ENCODE peak calls at places on chromosomes 16 and 17, in four cellular contexts. Y is astrocyte of the spinal cord, C is GM12865, G is colonic mucosa. V is an unnamed sample.

GRCh38 chr17:1907818-1908698 is 78.3 kb downstream of the RPA1 start:
- DNase-seq in C (peak), Y (peak), G (no peak), V (peak)

GRCh38 chr17:42133461-42134041 is 10.9 kb downstream of the HSPB9 start:
- DNase-seq in C (peak), Y (no peak), G (no peak), V (peak)

GRCh38 chr17:51721711-51722110 is 436.8 kb downstream of the CA10 start:
- DNase-seq in Y (no peak), G (no peak), C (no peak), V (no peak)

GRCh38 chr16:1163567-1164055 is 10.7 kb downstream of the CACNA1H start:
- DNase-seq in Y (peak), C (no peak), G (no peak), V (no peak)

GRCh38 chr17:17605747-17606083 is 14.2 kb upstream of the PEMT start:
- DNase-seq in C (peak), G (no peak), Y (no peak), V (no peak)

GRCh38 chr17:7293131-7293557 is 1.3 kb downstream of the YBX2 start:
- DNase-seq in C (no peak), Y (no peak), G (no peak), V (peak)

GRCh38 chr16:88482630-88483391 is 29.7 kb downstream of the ZFPM1 start:
- DNase-seq in G (no peak), Y (no peak), C (no peak), V (no peak)

GRCh38 chr17:28622186-28622585 is 8.2 kb upstream of the RSKR start:
- DNase-seq in C (no peak), G (no peak), Y (no peak), V (no peak)

GRCh38 chr17:1440921-1441320 is 15.1 kb downstream of the CRK start:
- DNase-seq in G (no peak), C (no peak), Y (no peak), V (no peak)

GRCh38 chr17:55959756-55960155 is 193.5 kb upstream of the ANKFN1 start:
- DNase-seq in G (no peak), C (no peak), Y (no peak), V (no peak)

GRCh38 chr17:77958716-77959215 is 263 bp downstream of the TNRC6C start:
- DNase-seq in G (no peak), C (no peak), Y (no peak), V (no peak)

GRCh38 chr17:48198950-48199541 is 91.5 kb downstream of the SNX11 start:
- DNase-seq in Y (no peak), C (peak), G (peak), V (no peak)

GRCh38 chr16:11224894-11225676 is 30.9 kb downstream of the SOCS1 start:
- DNase-seq in G (peak), C (peak), Y (no peak), V (peak)

GRCh38 chr17:50620848-50621247 is 13.8 kb upstream of the ABCC3 start:
- DNase-seq in C (no peak), Y (no peak), G (no peak), V (no peak)

GRCh38 chr17:8016632-8017424 is 14.4 kb downstream of the GUCY2D start:
- DNase-seq in G (peak), Y (peak), C (peak), V (peak)

DNA sequence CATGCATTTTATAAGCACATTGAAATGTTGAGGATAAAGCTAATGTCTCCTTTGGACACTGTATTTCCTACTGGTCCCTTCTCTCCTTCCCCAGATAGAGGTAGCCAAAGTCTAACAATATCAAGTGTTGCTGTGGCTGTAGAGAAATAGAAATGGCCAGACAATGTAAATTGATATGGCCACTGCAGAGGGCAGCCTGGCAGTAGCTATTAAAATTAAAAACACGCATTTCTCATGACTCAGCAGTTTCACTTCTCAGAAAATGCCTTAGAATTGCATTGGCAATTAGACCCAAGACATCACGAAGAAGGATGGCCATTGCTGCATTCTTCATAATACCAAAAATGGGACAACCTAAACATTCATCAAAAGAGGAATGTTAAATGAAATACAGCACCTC is 46.8 kb upstream of the MRTFB start:
- DNase-seq in Y (no peak), C (no peak), G (no peak), V (no peak)
- TF ChIP-seq CTCF in Y (no peak), C (no peak), G (no peak), V (no peak)

DNA sequence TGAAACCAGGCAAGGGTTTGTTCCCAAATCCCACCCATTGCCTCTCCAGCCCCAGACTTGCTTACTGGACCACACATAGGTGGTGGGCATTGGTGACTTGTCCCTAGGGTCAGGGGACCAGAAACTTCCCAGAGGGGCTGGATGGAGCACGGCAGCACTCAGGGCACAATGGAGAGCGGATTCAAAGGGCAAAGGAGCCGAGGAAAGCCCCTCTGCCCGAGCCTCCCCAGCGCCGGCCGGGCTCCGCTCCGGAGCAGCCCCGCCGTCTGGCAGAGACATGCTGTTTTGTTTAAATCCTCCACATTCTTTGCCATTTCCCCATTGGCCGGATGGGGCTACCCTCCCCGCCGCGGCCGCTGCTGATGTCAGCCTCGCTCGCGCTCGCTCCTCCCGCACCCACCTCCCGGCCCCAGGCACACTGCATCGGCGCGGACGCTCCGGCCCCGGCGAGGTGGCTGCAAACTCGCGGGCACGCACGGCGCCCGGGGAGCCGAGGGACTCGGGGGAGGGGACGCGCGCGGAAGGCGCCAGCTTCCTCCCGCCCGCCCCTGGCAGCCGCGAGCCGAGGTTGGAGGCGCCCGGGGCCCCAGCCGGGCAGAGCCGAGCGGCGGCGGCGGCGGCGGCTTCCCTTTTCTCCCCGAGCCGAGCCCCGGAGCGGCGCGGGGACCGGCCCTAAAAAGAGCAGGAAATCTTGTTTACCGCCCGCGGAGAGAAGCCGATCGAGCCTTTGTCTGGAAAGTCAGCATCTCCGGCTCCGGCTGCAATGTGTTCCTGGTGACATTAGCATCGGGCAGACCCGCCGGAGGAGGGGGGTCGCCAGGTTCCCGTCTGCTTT is at the start of gene PITPNC1:
- DNase-seq in G (peak), Y (peak), C (peak), V (peak)
- TF ChIP-seq CTCF in G (no peak), Y (no peak), C (peak), V (no peak)

DNA sequence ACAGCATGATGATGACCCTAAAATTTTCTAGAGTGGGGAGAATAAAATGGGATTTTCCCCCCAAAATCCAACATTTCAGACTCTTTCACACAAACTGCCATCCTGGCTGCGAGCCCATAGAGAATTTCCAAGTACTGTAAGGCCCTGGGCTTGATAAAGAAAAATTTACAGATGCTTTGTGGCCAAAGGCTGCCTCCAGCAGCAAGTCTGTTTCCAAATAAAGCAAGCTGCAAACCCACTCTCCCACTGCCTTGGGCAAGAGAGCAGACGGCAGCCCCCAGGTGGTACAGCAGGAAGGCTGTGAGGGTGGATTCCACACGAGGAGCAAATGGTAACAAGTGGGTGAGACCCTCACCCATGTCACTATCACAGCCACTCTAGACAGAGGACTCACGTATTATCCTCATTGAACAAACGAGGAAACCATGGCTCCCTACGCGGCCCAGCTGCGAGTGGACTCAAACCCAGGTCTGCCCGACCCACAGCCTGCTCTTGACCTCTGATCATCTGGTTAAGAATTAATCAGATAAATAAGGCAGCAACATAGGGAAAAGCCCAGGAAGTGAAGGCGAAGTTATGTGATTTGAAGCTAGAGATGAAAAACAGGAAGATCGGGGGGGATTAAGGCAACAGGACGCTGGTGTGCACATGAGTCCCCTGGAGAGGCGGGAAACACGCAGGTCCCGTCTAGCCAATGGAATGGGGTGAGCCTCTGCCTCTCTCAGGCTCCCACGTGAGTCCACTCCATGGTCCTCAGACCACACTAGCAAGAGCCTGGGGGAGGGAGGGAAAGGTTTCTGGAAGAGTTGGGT is 37.4 kb downstream of the AXIN2 start:
- DNase-seq in G (no peak), C (no peak), Y (no peak), V (no peak)
- TF ChIP-seq CTCF in G (no peak), C (no peak), Y (no peak), V (no peak)

GRCh38 chr17:57727776-57728175 is 17.3 kb downstream of the CCDC182 start:
- DNase-seq in G (no peak), Y (no peak), C (no peak), V (no peak)
- TF ChIP-seq CTCF in G (no peak), Y (no peak), C (no peak), V (no peak)